ENCODE peak calls at places on chromosomes 5 and 9, in eight cellular contexts. One of them, this sample, is unnamed.

GRCh38 chr5:447501-447900 is 4.5 kb downstream of the EXOC3 start:
- DNase-seq in NCI-H1105 treated with DMSO at 0.1 percent for 48 hours: no peak
- DNase-seq in GM12865: no peak
- DNase-seq in fibroblast of lung: no peak
- DNase-seq in H1: no peak
- DNase-seq in iPS-NIHi11: no peak
- DNase-seq in pancreas: no peak
- DNase-seq in stimulated activated naive B cell treated with anti-CD40 and anti-IgM and Interleukin-4, amounts not matched to agents 10 μg/mL and 1 μg/mL and 100 μg/mL, for 72 hours: no peak
- DNase-seq in this sample: no peak

GRCh38 chr5:113150821-113151220 is 174.2 kb downstream of the DCP2 start:
- DNase-seq in NCI-H1105 treated with DMSO at 0.1 percent for 48 hours: no peak
- DNase-seq in GM12865: no peak
- DNase-seq in fibroblast of lung: no peak
- DNase-seq in H1: no peak
- DNase-seq in iPS-NIHi11: no peak
- DNase-seq in pancreas: no peak
- DNase-seq in stimulated activated naive B cell treated with anti-CD40 and anti-IgM and Interleukin-4, amounts not matched to agents 10 μg/mL and 1 μg/mL and 100 μg/mL, for 72 hours: no peak
- DNase-seq in this sample: no peak

GRCh38 chr5:135978993-135979392 is 24.2 kb upstream of the LECT2 start:
- DNase-seq in NCI-H1105 treated with DMSO at 0.1 percent for 48 hours: no peak
- DNase-seq in GM12865: no peak
- DNase-seq in fibroblast of lung: no peak
- DNase-seq in H1: no peak
- DNase-seq in iPS-NIHi11: no peak
- DNase-seq in pancreas: no peak
- DNase-seq in stimulated activated naive B cell treated with anti-CD40 and anti-IgM and Interleukin-4, amounts not matched to agents 10 μg/mL and 1 μg/mL and 100 μg/mL, for 72 hours: no peak
- DNase-seq in this sample: no peak

GRCh38 chr5:147560982-147561381 is 51.1 kb upstream of the DPYSL3 start:
- DNase-seq in NCI-H1105 treated with DMSO at 0.1 percent for 48 hours: no peak
- DNase-seq in GM12865: no peak
- DNase-seq in fibroblast of lung: no peak
- DNase-seq in H1: no peak
- DNase-seq in iPS-NIHi11: peak; percentile 53
- DNase-seq in pancreas: no peak
- DNase-seq in stimulated activated naive B cell treated with anti-CD40 and anti-IgM and Interleukin-4, amounts not matched to agents 10 μg/mL and 1 μg/mL and 100 μg/mL, for 72 hours: no peak
- DNase-seq in this sample: no peak

GRCh38 chr5:317086-317811 is 4.3 kb upstream of the AHRR start:
- DNase-seq in NCI-H1105 treated with DMSO at 0.1 percent for 48 hours: peak; percentile 14
- DNase-seq in GM12865: peak; percentile 92
- DNase-seq in fibroblast of lung: peak; percentile 74
- DNase-seq in H1: peak; percentile 86
- DNase-seq in iPS-NIHi11: peak; percentile 90
- DNase-seq in pancreas: no peak
- DNase-seq in stimulated activated naive B cell treated with anti-CD40 and anti-IgM and Interleukin-4, amounts not matched to agents 10 μg/mL and 1 μg/mL and 100 μg/mL, for 72 hours: peak; percentile 77
- DNase-seq in this sample: peak; percentile 67

GRCh38 chr5:72204946-72205345 is 97.7 kb downstream of the MAP1B start:
- DNase-seq in NCI-H1105 treated with DMSO at 0.1 percent for 48 hours: no peak
- DNase-seq in GM12865: no peak
- DNase-seq in fibroblast of lung: peak; percentile 18
- DNase-seq in H1: no peak
- DNase-seq in iPS-NIHi11: no peak
- DNase-seq in pancreas: no peak
- DNase-seq in stimulated activated naive B cell treated with anti-CD40 and anti-IgM and Interleukin-4, amounts not matched to agents 10 μg/mL and 1 μg/mL and 100 μg/mL, for 72 hours: no peak
- DNase-seq in this sample: no peak

GRCh38 chr5:77882670-77883257 is 106.6 kb upstream of the TBCA start:
- DNase-seq in NCI-H1105 treated with DMSO at 0.1 percent for 48 hours: no peak
- DNase-seq in GM12865: peak; percentile 38
- DNase-seq in fibroblast of lung: peak; percentile 72
- DNase-seq in H1: no peak
- DNase-seq in iPS-NIHi11: no peak
- DNase-seq in pancreas: no peak
- DNase-seq in stimulated activated naive B cell treated with anti-CD40 and anti-IgM and Interleukin-4, amounts not matched to agents 10 μg/mL and 1 μg/mL and 100 μg/mL, for 72 hours: no peak
- DNase-seq in this sample: peak; percentile 45

GRCh38 chr9:109167716-109168115 is 667 bp upstream of the FRRS1L start:
- DNase-seq in NCI-H1105 treated with DMSO at 0.1 percent for 48 hours: no peak
- DNase-seq in GM12865: no peak
- DNase-seq in fibroblast of lung: no peak
- DNase-seq in H1: no peak
- DNase-seq in iPS-NIHi11: no peak
- DNase-seq in pancreas: no peak
- DNase-seq in stimulated activated naive B cell treated with anti-CD40 and anti-IgM and Interleukin-4, amounts not matched to agents 10 μg/mL and 1 μg/mL and 100 μg/mL, for 72 hours: no peak
- DNase-seq in this sample: no peak

GRCh38 chr9:86763795-86764194 is 183.5 kb downstream of the GAS1 start:
- DNase-seq in NCI-H1105 treated with DMSO at 0.1 percent for 48 hours: no peak
- DNase-seq in GM12865: no peak
- DNase-seq in fibroblast of lung: no peak
- DNase-seq in H1: no peak
- DNase-seq in iPS-NIHi11: no peak
- DNase-seq in pancreas: no peak
- DNase-seq in stimulated activated naive B cell treated with anti-CD40 and anti-IgM and Interleukin-4, amounts not matched to agents 10 μg/mL and 1 μg/mL and 100 μg/mL, for 72 hours: no peak
- DNase-seq in this sample: no peak

GRCh38 chr9:135156525-135157510 is 69.3 kb downstream of the OLFM1 start:
- DNase-seq in NCI-H1105 treated with DMSO at 0.1 percent for 48 hours: no peak
- DNase-seq in GM12865: peak; percentile 34
- DNase-seq in fibroblast of lung: peak; percentile 29
- DNase-seq in H1: peak; percentile 89
- DNase-seq in iPS-NIHi11: peak; percentile 97
- DNase-seq in pancreas: peak; percentile 62
- DNase-seq in stimulated activated naive B cell treated with anti-CD40 and anti-IgM and Interleukin-4, amounts not matched to agents 10 μg/mL and 1 μg/mL and 100 μg/mL, for 72 hours: no peak
- DNase-seq in this sample: no peak

GRCh38 chr9:126419475-126419874 is 92.8 kb downstream of the MVB12B start:
- DNase-seq in NCI-H1105 treated with DMSO at 0.1 percent for 48 hours: peak; percentile 86
- DNase-seq in GM12865: no peak
- DNase-seq in fibroblast of lung: no peak
- DNase-seq in H1: no peak
- DNase-seq in iPS-NIHi11: no peak
- DNase-seq in pancreas: no peak
- DNase-seq in stimulated activated naive B cell treated with anti-CD40 and anti-IgM and Interleukin-4, amounts not matched to agents 10 μg/mL and 1 μg/mL and 100 μg/mL, for 72 hours: no peak
- DNase-seq in this sample: no peak

GRCh38 chr9:13974891-13975290 is 339.1 kb downstream of the NFIB start:
- DNase-seq in NCI-H1105 treated with DMSO at 0.1 percent for 48 hours: no peak
- DNase-seq in GM12865: no peak
- DNase-seq in fibroblast of lung: no peak
- DNase-seq in H1: no peak
- DNase-seq in iPS-NIHi11: no peak
- DNase-seq in pancreas: no peak
- DNase-seq in stimulated activated naive B cell treated with anti-CD40 and anti-IgM and Interleukin-4, amounts not matched to agents 10 μg/mL and 1 μg/mL and 100 μg/mL, for 72 hours: no peak
- DNase-seq in this sample: no peak